ENCODE peak calls at places on chromosomes 11 and 22, in five cellular contexts. K is uterus, Z is A549, R is adrenal gland, T is spleen. F is an unnamed sample.

GRCh38 chr22:24994070-24994763 is 41.7 kb downstream of the KIAA1671 start:
- DNase-seq in K (no peak), Z (no peak), R (no peak), T (no peak), F (no peak)

GRCh38 chr11:117045956-117046355 is 52.3 kb downstream of the SIK3 start:
- DNase-seq in K (no peak), Z (no peak), R (no peak), T (no peak), F (no peak)

GRCh38 chr11:62505112-62505783 is 41.4 kb downstream of the AHNAK start:
- DNase-seq in K (no peak), Z (no peak), R (no peak), T (no peak), F (no peak)

GRCh38 chr11:113533425-113533698 is 58.2 kb upstream of the DRD2 start:
- DNase-seq in K (no peak), Z (no peak), R (no peak), T (no peak), F (no peak)

GRCh38 chr11:12066056-12066798 is 44.2 kb upstream of the MICAL2 start:
- DNase-seq in K (no peak), Z (peak; percentile 81), R (peak; percentile 88), T (no peak), F (no peak)

GRCh38 chr11:45089251-45089650 is 57.2 kb upstream of the PRDM11 start:
- DNase-seq in K (peak; percentile 87), Z (no peak), R (peak; percentile 96), T (no peak), F (no peak)

GRCh38 chr11:94077568-94078293 is 50.9 kb upstream of the PANX1 start:
- DNase-seq in K (no peak), Z (no peak), R (no peak), T (no peak), F (no peak)

GRCh38 chr11:57464343-57465181 is 4.2 kb downstream of the RTN4RL2 start:
- DNase-seq in K (no peak), Z (no peak), R (no peak), T (no peak), F (no peak)

GRCh38 chr11:114098927-114099326 is 39.4 kb downstream of the ZBTB16 start:
- DNase-seq in K (no peak), Z (no peak), R (no peak), T (no peak), F (no peak)

DNA sequence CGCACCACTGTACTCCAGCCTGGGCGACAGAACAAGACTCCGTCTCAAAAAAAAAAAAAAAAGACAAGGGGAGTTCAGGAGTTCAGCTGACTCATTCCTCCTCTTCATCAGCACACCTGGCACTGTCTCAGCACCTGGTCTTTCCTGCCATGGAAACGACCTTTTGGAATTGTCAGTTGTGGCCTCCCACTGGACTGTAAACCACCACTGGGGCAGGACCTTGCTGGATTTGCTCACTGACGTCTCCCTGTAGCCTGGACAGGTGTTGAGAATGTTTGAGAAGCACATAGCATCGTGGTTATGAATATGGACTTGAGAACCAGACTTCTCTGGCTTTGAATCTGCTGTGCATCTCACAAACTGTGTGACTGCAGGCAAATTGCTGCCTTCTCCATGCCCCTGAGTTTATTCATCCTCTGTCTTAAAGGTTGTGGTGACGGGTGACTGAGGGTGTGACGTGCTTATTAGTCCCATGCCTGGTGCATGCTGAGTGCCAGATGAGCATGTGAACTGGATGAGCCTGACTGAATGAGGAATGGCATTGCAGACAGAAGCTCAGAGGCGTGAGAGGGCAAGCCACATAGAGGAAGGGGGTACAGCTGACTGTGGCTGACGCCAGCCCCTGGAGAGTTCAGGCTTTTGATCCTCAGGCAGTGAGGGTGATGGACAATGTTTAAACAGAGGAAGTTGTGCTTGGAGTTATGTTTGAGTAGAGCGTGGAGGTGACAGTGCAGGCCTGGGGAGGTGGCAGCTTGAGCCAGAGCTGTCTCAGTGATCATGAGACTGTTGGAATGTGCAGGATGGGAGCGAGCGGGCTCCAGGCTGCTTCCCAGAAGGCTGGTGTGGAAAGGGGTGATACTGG is 12.7 kb downstream of the TOM1 start:
- DNase-seq in K (no peak), Z (no peak), R (no peak), T (peak; percentile 30), F (no peak)
- TF ChIP-seq POLR2A in K (no peak), Z (no peak), R (no peak), T (no peak), F (no peak)

DNA sequence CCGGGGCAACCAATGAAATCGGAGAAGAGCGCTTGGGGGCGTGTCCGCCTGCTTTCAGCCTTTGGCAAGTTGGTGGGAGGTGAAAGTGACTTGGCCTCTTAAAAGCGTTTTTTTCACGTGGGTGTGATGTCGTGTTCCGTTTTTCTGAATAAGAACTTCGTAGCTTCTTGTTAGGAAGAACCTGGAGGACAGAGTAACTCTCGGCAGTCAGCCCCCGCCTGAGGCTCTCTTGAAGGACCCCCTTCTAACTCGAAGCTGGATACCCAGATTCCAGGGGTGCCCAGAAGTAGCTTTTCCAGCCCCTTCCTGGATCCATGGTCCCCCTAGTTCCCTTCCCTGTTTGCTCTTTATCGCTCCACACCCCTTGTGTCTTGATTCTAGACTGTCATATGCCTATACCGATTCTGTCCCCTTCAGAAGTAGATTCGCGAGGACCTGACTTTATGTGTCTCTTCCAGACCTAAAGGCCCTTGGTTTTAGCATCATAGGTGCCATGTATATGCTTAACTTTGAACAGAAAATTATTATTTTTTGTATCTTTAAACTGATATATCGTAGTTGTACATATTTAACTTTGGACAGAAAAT is 915 bp upstream of the OSBP start:
- DNase-seq in K (no peak), Z (no peak), R (no peak), T (peak; percentile 98), F (no peak)
- TF ChIP-seq POLR2A in K (peak; percentile 49), Z (peak; percentile 24), R (peak; percentile 13), T (no peak), F (no peak)

DNA sequence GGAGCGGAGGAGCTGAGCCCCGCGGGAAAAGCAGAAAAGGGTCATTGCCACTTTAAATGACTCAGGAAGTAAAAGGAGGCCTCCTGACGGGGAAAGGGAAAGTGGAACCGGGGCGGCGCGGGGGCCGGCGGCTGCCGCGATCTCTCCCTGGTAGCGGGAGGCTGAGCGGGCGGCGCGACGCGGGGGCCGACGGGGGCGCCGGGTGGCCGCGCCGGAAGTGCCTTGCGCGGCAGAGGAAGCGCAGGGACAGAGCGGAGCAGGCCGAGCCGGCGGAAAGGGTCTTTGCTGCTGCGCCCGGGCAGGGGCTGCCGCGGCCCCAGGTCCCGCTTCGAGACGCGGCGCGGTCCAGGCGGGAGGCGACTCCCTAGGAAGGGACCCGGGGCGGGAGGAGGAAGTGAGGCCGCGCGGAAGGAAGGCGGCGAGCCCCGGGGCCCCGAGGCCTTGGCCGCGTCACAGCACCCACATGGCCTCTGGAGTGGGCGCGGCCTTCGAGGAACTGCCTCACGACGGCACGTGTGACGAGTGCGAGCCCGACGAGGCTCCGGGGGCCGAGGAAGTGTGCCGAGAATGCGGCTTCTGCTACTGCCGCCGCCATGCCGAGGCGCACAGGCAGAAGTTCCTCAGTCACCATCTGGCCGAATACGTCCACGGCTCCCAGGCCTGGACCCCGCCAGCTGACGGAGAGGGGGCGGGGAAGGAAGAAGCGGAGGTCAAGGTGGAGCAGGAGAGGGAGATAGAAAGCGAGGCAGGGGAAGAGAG is at the start of gene TRIM44:
- DNase-seq in K (peak; percentile 80), Z (peak; percentile 66), R (peak; percentile 87), T (peak; percentile 96), F (peak; percentile 71)
- TF ChIP-seq POLR2A in K (no peak), Z (peak; percentile 50), R (peak; percentile 59), T (no peak), F (peak; percentile 76)

GRCh38 chr11:33861366-33861765 is 30.5 kb downstream of the LMO2 start:
- DNase-seq in K (no peak), Z (no peak), R (no peak), T (no peak), F (no peak)

GRCh38 chr11:33859306-33859705 is 32.6 kb downstream of the LMO2 start:
- DNase-seq in K (no peak), Z (no peak), R (no peak), T (no peak), F (no peak)

GRCh38 chr11:33860926-33861325 is 30.9 kb downstream of the LMO2 start:
- DNase-seq in K (no peak), Z (no peak), R (no peak), T (no peak), F (no peak)

GRCh38 chr11:33861911-33862310 is 30.0 kb downstream of the LMO2 start:
- DNase-seq in K (no peak), Z (no peak), R (no peak), T (peak; percentile 29), F (no peak)

GRCh38 chr11:33857924-33858323 is 34.0 kb downstream of the LMO2 start:
- DNase-seq in K (peak; percentile 73), Z (peak; percentile 45), R (peak; percentile 58), T (peak; percentile 95), F (peak; percentile 38)
- TF ChIP-seq POLR2A in K (no peak), Z (no peak), R (no peak), T (no peak), F (no peak)

GRCh38 chr11:65040520-65041205 is 347 bp upstream of the SAC3D1 start:
- DNase-seq in K (peak; percentile 89), Z (peak; percentile 98), R (peak; percentile 88), T (peak; percentile 97), F (peak; percentile 98)
- TF ChIP-seq POLR2A in K (peak; percentile 34), Z (peak; percentile 32), R (no peak), T (no peak), F (peak; percentile 39)

DNA sequence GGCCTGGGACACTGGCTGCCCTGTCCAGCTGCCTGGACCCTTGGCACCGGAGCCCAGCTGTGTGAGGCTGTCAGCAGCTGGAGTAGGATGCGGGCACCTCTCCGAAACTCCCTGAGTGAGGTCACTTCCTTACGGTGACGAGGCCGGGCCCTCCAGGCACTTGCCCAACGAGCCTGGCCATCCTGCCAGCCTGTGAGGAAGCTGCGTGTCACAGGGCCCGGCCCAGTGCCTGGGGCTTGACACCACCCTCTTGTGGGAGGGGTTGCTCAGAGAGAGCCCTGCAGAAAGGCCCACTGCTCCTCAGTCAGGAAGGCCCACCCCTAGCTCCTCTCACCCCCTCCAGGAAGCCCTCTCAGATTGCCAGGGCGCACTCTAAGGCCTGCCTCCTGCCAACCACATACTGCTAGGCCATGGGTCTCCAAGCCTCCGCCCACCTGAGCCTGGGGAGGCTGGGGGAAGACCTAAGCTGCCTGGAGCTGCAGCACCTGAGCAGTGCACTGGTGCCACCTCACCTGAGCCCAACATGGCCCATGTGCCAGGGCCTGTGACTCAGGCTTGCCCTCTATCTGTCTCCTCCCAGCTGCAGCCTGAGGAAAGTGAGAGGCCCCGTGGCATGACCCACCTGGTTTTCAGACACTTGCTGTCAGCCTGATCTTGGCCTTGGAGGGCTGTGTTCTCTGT is 4.3 kb upstream of the PHLDA2 start:
- DNase-seq in K (no peak), Z (peak; percentile 62), R (peak; percentile 73), T (peak; percentile 91), F (no peak)
- TF ChIP-seq POLR2A in K (no peak), Z (no peak), R (no peak), T (no peak), F (no peak)

GRCh38 chr22:21590809-21591641 is 23.5 kb downstream of the UBE2L3 start:
- DNase-seq in K (no peak), Z (no peak), R (no peak), T (no peak), F (no peak)
- TF ChIP-seq POLR2A in K (no peak), Z (no peak), R (no peak), T (no peak), F (no peak)

DNA sequence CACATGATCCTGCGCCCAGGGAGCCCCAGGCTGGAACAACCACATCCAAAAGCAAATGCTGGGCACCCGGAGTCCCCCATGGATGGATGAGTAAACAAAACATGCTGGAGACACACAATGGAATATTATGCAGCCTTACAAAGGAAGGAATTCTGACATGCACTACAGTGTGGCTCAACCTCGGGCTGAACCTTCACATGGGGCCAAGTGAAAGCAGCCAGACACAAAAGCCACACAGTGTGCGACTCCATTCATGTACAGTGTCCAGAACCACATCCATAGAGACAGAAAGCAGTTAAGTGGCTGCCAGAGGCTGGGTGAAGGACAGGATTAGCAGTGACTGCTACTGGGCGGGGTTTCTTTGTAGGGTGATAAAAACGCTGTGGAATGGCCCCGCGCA is 10.1 kb downstream of the POLR3H start:
- DNase-seq in K (no peak), Z (no peak), R (no peak), T (no peak), F (no peak)
- TF ChIP-seq POLR2A in K (no peak), Z (no peak), R (no peak), T (no peak), F (no peak)